ENCODE peak calls at places on chromosomes 11 and 22, in four cellular contexts. N is PC-9, S is keratinocyte, O is fibroblast of lung. I is an unnamed sample.

GRCh38 chr11:34646431-34646830 is 25.5 kb downstream of the EHF start:
- DNase-seq in N (no peak), S (no peak), O (no peak), I (no peak)

GRCh38 chr11:62054484-62055121 is 69.2 kb upstream of the INCENP start:
- DNase-seq in S (no peak), N (peak; percentile 95), O (no peak), I (peak; percentile 37)

GRCh38 chr11:3000032-3000961 is 8.2 kb upstream of the NAP1L4 start:
- DNase-seq in S (peak; percentile 74), N (no peak), O (peak; percentile 81), I (peak; percentile 47)

GRCh38 chr11:73878771-73879170 is 2.0 kb downstream of the PAAF1 start:
- DNase-seq in N (peak; percentile 48), S (no peak), O (no peak), I (no peak)

GRCh38 chr11:44814881-44815592 is 88.3 kb downstream of the TSPAN18 start:
- DNase-seq in O (peak; percentile 78), S (no peak), N (peak; percentile 42), I (peak; percentile 64)

GRCh38 chr11:60768202-60768601 is 11.5 kb downstream of the MS4A15 start:
- DNase-seq in S (no peak), N (no peak), O (no peak), I (no peak)

GRCh38 chr22:24585927-24586546 is 6.8 kb downstream of the LRRC75B start:
- DNase-seq in N (no peak), O (no peak), S (no peak), I (no peak)

GRCh38 chr11:71568707-71569349 is 3.5 kb downstream of the KRTAP5-10 start:
- DNase-seq in O (no peak), S (no peak), N (no peak), I (peak; percentile 47)

GRCh38 chr11:60872124-60872951 is 5.0 kb downstream of the ZP1 start:
- DNase-seq in O (peak; percentile 49), N (peak; percentile 48), S (no peak), I (peak; percentile 77)

GRCh38 chr11:128796275-128796674 is 70.8 kb downstream of the KCNJ1 start:
- DNase-seq in O (peak; percentile 93), N (no peak), S (no peak), I (peak; percentile 62)

GRCh38 chr11:87583931-87584330 is 546.2 kb downstream of the TMEM135 start:
- DNase-seq in N (no peak), O (no peak), S (no peak), I (no peak)

GRCh38 chr11:115990004-115990447 is 485.8 kb upstream of the CADM1 start:
- DNase-seq in O (no peak), N (no peak), S (no peak), I (no peak)

GRCh38 chr11:8168485-8169257 is at the start of gene RIC3:
- DNase-seq in O (no peak), N (no peak), S (no peak), I (no peak)

GRCh38 chr11:115357066-115357465 is 147.1 kb downstream of the CADM1 start:
- DNase-seq in O (no peak), N (no peak), S (no peak), I (no peak)

GRCh38 chr11:65116370-65117205 is 913 bp downstream of the ZNHIT2 start:
- DNase-seq in S (no peak), N (peak; percentile 59), O (peak; percentile 82), I (peak; percentile 96)

GRCh38 chr11:78371221-78371899 is 46.3 kb downstream of the GAB2 start:
- DNase-seq in N (peak; percentile 26), O (no peak), S (no peak), I (no peak)

GRCh38 chr11:44634401-44635281 is 69.2 kb downstream of the CD82 start:
- DNase-seq in S (peak; percentile 26), O (peak; percentile 83), N (no peak), I (peak; percentile 82)

GRCh38 chr11:96124155-96124554 is 200.2 kb upstream of the MTMR2 start:
- DNase-seq in N (peak; percentile 22), S (no peak), O (no peak), I (no peak)

GRCh38 chr11:978073-978720 is 52.5 kb downstream of the AP2A2 start:
- DNase-seq in S (no peak), O (no peak), N (no peak), I (no peak)

GRCh38 chr11:64571410-64572091 is 19.5 kb upstream of the SLC22A12 start:
- DNase-seq in O (no peak), N (no peak), S (peak; percentile 77), I (peak; percentile 58)

GRCh38 chr11:36065436-36065835 is 121.6 kb downstream of the LDLRAD3 start:
- DNase-seq in N (no peak), S (no peak), O (no peak), I (peak; percentile 34)

GRCh38 chr11:45651841-45652745 is 13.3 kb downstream of the CHST1 start:
- DNase-seq in N (no peak), O (no peak), S (no peak), I (no peak)

GRCh38 chr11:17384002-17384511 is 4.4 kb downstream of the KCNJ11 start:
- DNase-seq in S (peak; percentile 42), O (peak; percentile 67), N (peak; percentile 54), I (peak; percentile 85)

GRCh38 chr22:41695211-41695610 is 4.1 kb upstream of the MEI1 start:
- DNase-seq in N (no peak), O (no peak), S (no peak), I (peak; percentile 29)

GRCh38 chr11:22539851-22540376 is 85.7 kb downstream of the FANCF start:
- DNase-seq in S (no peak), O (peak; percentile 43), N (no peak), I (peak; percentile 71)

GRCh38 chr22:32058656-32059280 is 15.7 kb downstream of the SLC5A1 start:
- DNase-seq in N (no peak), O (peak; percentile 14), S (no peak), I (peak; percentile 14)

GRCh38 chr11:12864316-12865156 is 144.6 kb upstream of the RASSF10 start:
- DNase-seq in O (peak; percentile 92), N (peak; percentile 67), S (no peak), I (peak; percentile 46)

GRCh38 chr11:1548221-1549070 is 23.6 kb downstream of the DUSP8 start:
- DNase-seq in O (peak; percentile 37), N (peak; percentile 68), S (no peak), I (peak; percentile 74)

GRCh38 chr11:129854229-129854805 is 38.7 kb downstream of the TMEM45B start:
- DNase-seq in S (no peak), O (no peak), N (peak; percentile 75), I (peak; percentile 22)

GRCh38 chr11:48900131-48900800 is 83.4 kb downstream of the TRIM51G start:
- DNase-seq in N (no peak), O (no peak), S (no peak), I (no peak)

GRCh38 chr11:67484847-67485311 is 2.1 kb downstream of the AIP start:
- DNase-seq in S (no peak), O (no peak), N (peak; percentile 28), I (no peak)

GRCh38 chr11:113014731-113015455 is 53.7 kb downstream of the NCAM1 start:
- DNase-seq in S (no peak), O (no peak), N (no peak), I (peak; percentile 4)

GRCh38 chr11:47270331-47271271 is 668 bp downstream of the MADD start:
- DNase-seq in S (no peak), O (peak; percentile 64), N (peak; percentile 50), I (peak; percentile 70)

GRCh38 chr11:31820438-31820818 is 9.3 kb upstream of the PAX6 start:
- DNase-seq in N (no peak), O (no peak), S (no peak), I (no peak)

GRCh38 chr11:48093795-48094642 is 113.7 kb downstream of the PTPRJ start:
- DNase-seq in S (no peak), N (no peak), O (peak; percentile 47), I (no peak)

GRCh38 chr11:111961389-111962300 is 24.5 kb downstream of the DIXDC1 start:
- DNase-seq in N (no peak), O (no peak), S (no peak), I (no peak)
- H3K4me2 ChIP-seq in N (peak overlapping the region; percentile 23), O (no peak overlapping the region), S (peak overlapping the region; percentile 13), I (no peak overlapping the region)

GRCh38 chr22:39469681-39470461 is 13.1 kb downstream of the MGAT3 start:
- DNase-seq in N (no peak), O (no peak), S (no peak), I (no peak)

GRCh38 chr22:39468487-39469325 is 11.9 kb downstream of the MGAT3 start:
- DNase-seq in N (no peak), O (no peak), S (no peak), I (no peak)

GRCh38 chr22:39470462-39471335 is 13.9 kb downstream of the MGAT3 start:
- DNase-seq in S (no peak), O (no peak), N (no peak), I (no peak)

GRCh38 chr22:39467390-39467901 is 10.6 kb downstream of the MGAT3 start:
- DNase-seq in S (no peak), O (no peak), N (no peak), I (no peak)

GRCh38 chr22:39469326-39469680 is 12.5 kb downstream of the MGAT3 start:
- DNase-seq in O (no peak), N (no peak), S (no peak), I (no peak)
- H3K4me1 ChIP-seq in O (peaks cover 3% of the 10 kb centered on the region), N (peaks cover 20% of the 10 kb centered on the region), S (peaks cover 6% of the 10 kb centered on the region), I (peaks cover 14% of the 10 kb centered on the region)

GRCh38 chr22:37638351-37639069 is 959 bp upstream of the SH3BP1 start:
- DNase-seq in S (no peak), O (no peak), N (no peak), I (no peak)
- H3K4me2 ChIP-seq in S (peak overlapping the region; percentile 81), O (peak overlapping the region; percentile 13), N (peak overlapping the region; percentile 99), I (no peak overlapping the region)

DNA sequence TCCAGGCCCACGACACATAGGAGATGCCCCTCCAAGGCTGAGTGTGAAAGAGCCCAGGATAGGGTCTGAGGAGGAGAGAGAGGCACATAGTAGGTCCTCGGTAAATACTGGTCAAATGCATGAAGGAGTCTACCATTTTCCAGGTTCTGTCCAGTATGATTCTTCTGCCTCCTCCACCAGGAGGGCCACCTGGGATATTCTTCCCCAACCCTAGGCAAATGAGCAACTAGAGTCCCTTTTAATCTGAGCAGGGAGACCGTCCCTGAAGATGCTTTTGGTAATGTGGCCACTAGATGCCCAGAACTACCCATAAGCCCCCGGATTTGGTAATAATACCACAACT is 6.7 kb downstream of the PDGFB start:
- DNase-seq in S (no peak), O (no peak), N (no peak), I (no peak)
- H3K4me1 ChIP-seq in S (peaks cover 62% of the 10 kb centered on the region), O (peaks cover 2% of the 10 kb centered on the region), N (peaks cover 51% of the 10 kb centered on the region), I (peaks cover 3% of the 10 kb centered on the region)